ENCODE peak calls at places on chromosomes 3 and 15, in five cellular contexts. Y is IMR-90, M is thyroid gland, X is tibial nerve, H is body of pancreas. D is an unnamed sample.

GRCh38 chr3:14156201-14156600 is 22.2 kb downstream of the XPC start:
- DNase-seq in Y (no peak), M (no peak), X (no peak), H (no peak), D (no peak)

GRCh38 chr3:131501949-131502348 is 822 bp downstream of the MRPL3 start:
- DNase-seq in Y (no peak), M (no peak), X (no peak), H (no peak), D (no peak)

GRCh38 chr15:57387644-57388076 is 11.4 kb downstream of the CGNL1 start:
- DNase-seq in Y (no peak), M (peak), X (no peak), H (no peak), D (no peak)

GRCh38 chr3:199815-200214 is 3.3 kb downstream of the CHL1 start:
- DNase-seq in Y (no peak), M (no peak), X (no peak), H (no peak), D (no peak)

GRCh38 chr3:196096382-196096953 is 14.6 kb upstream of the TFRC start:
- DNase-seq in Y (no peak), M (peak), X (peak), H (peak), D (peak)

GRCh38 chr3:48077835-48078234 is 61.6 kb upstream of the MAP4 start:
- DNase-seq in Y (peak), M (no peak), X (no peak), H (no peak), D (no peak)

GRCh38 chr15:36370051-36370734 is 209.2 kb upstream of the CDIN1 start:
- DNase-seq in Y (no peak), M (no peak), X (no peak), H (no peak), D (no peak)

GRCh38 chr3:184788751-184789150 is 23.2 kb upstream of the VPS8 start:
- DNase-seq in Y (no peak), M (no peak), X (no peak), H (no peak), D (no peak)

GRCh38 chr3:161336661-161337060 is 34.7 kb downstream of the SPTSSB start:
- DNase-seq in Y (no peak), M (no peak), X (no peak), H (no peak), D (no peak)

GRCh38 chr3:10950476-10951294 is 41.9 kb upstream of the SLC6A1 start:
- DNase-seq in Y (peak), M (peak), X (peak), H (peak), D (peak)

GRCh38 chr3:128421439-128421836 is 45.3 kb downstream of the DNAJB8 start:
- DNase-seq in Y (no peak), M (no peak), X (no peak), H (no peak), D (no peak)

GRCh38 chr15:61974759-61975158 is 85.5 kb downstream of the VPS13C start:
- DNase-seq in Y (peak), M (no peak), X (no peak), H (no peak), D (no peak)

GRCh38 chr3:7546219-7546618 is 685.3 kb downstream of the GRM7 start:
- DNase-seq in Y (no peak), M (no peak), X (no peak), H (no peak), D (peak)

GRCh38 chr15:39181901-39182300 is 399.0 kb upstream of the THBS1 start:
- DNase-seq in Y (peak), M (no peak), X (no peak), H (no peak), D (no peak)

GRCh38 chr3:129892857-129893615 is 475 bp downstream of the TMCC1 start:
- DNase-seq in Y (no peak), M (peak), X (peak), H (no peak), D (peak)

GRCh38 chr3:181915556-181915955 is 203.8 kb downstream of the SOX2 start:
- DNase-seq in Y (no peak), M (no peak), X (no peak), H (no peak), D (no peak)

GRCh38 chr15:71011503-71012155 is 103.6 kb upstream of the THSD4 start:
- DNase-seq in Y (peak), M (peak), X (peak), H (no peak), D (peak)

GRCh38 chr3:151135548-151136337 is 50.3 kb downstream of the MED12L start:
- DNase-seq in Y (no peak), M (peak), X (no peak), H (peak), D (peak)

GRCh38 chr3:129231331-129232119 is 17.9 kb upstream of the COPG1 start:
- DNase-seq in Y (peak), M (no peak), X (no peak), H (no peak), D (no peak)

GRCh38 chr3:126782554-126782953 is 78.5 kb downstream of the CHCHD6 start:
- DNase-seq in Y (peak), M (peak), X (peak), H (no peak), D (no peak)

GRCh38 chr15:88649286-88649733 is 10.5 kb downstream of the ISG20 start:
- DNase-seq in Y (peak), M (no peak), X (peak), H (no peak), D (peak)

GRCh38 chr15:35130245-35130644 is 45.1 kb upstream of the NANOGP8 start:
- DNase-seq in Y (peak), M (no peak), X (no peak), H (no peak), D (no peak)

GRCh38 chr3:156948402-156949210 is 122.5 kb downstream of the LEKR1 start:
- DNase-seq in Y (no peak), M (no peak), X (no peak), H (no peak), D (no peak)

GRCh38 chr15:87816811-87817210 is 439.7 kb downstream of the NTRK3 start:
- DNase-seq in Y (peak), M (no peak), X (no peak), H (no peak), D (peak)

GRCh38 chr15:59247364-59247763 is 40.7 kb downstream of the LDHAL6B start:
- DNase-seq in Y (peak), M (peak), X (peak), H (peak), D (peak)

GRCh38 chr15:68808770-68809169 is 11.9 kb downstream of the ANP32A start:
- DNase-seq in Y (no peak), M (no peak), X (no peak), H (no peak), D (no peak)

GRCh38 chr15:55791576-55792400 is 48.8 kb upstream of the PRTG start:
- DNase-seq in Y (peak), M (peak), X (no peak), H (no peak), D (no peak)

GRCh38 chr3:81545572-81545971 is 215.9 kb downstream of the GBE1 start:
- DNase-seq in Y (peak), M (no peak), X (no peak), H (no peak), D (peak)

GRCh38 chr3:25558106-25558505 is 106.6 kb downstream of the TOP2B start:
- DNase-seq in Y (peak), M (peak), X (peak), H (no peak), D (no peak)

GRCh38 chr3:106518516-106518915 is 649.7 kb upstream of the CBLB start:
- DNase-seq in Y (peak), M (no peak), X (no peak), H (no peak), D (no peak)

GRCh38 chr3:151282921-151283320 is 4.6 kb upstream of the P2RY14 start:
- DNase-seq in Y (peak), M (no peak), X (no peak), H (no peak), D (no peak)

GRCh38 chr15:74525946-74526345 is 15.1 kb upstream of the ARID3B start:
- DNase-seq in Y (peak), M (no peak), X (no peak), H (no peak), D (no peak)

GRCh38 chr15:58260186-58260910 is 122.2 kb downstream of the AQP9 start:
- DNase-seq in Y (peak), M (peak), X (no peak), H (no peak), D (no peak)

GRCh38 chr3:172397716-172398405 is 50.4 kb downstream of the GHSR start:
- DNase-seq in Y (peak), M (no peak), X (no peak), H (no peak), D (no peak)

GRCh38 chr3:159894386-159894785 is 94.2 kb upstream of the IL12A start:
- DNase-seq in Y (no peak), M (no peak), X (no peak), H (no peak), D (no peak)

GRCh38 chr15:81106560-81106959 is 27.5 kb upstream of the CFAP161 start:
- DNase-seq in Y (peak), M (peak), X (peak), H (peak), D (peak)

GRCh38 chr3:81891496-81891895 is 130.1 kb upstream of the GBE1 start:
- DNase-seq in Y (no peak), M (no peak), X (no peak), H (no peak), D (no peak)

GRCh38 chr3:191350389-191351090 is 20.2 kb upstream of the UTS2B start:
- DNase-seq in Y (peak), M (no peak), X (no peak), H (no peak), D (no peak)
- TF ChIP-seq POLR2A in Y (no peak), M (no peak), X (no peak), H (no peak), D (no peak)

DNA sequence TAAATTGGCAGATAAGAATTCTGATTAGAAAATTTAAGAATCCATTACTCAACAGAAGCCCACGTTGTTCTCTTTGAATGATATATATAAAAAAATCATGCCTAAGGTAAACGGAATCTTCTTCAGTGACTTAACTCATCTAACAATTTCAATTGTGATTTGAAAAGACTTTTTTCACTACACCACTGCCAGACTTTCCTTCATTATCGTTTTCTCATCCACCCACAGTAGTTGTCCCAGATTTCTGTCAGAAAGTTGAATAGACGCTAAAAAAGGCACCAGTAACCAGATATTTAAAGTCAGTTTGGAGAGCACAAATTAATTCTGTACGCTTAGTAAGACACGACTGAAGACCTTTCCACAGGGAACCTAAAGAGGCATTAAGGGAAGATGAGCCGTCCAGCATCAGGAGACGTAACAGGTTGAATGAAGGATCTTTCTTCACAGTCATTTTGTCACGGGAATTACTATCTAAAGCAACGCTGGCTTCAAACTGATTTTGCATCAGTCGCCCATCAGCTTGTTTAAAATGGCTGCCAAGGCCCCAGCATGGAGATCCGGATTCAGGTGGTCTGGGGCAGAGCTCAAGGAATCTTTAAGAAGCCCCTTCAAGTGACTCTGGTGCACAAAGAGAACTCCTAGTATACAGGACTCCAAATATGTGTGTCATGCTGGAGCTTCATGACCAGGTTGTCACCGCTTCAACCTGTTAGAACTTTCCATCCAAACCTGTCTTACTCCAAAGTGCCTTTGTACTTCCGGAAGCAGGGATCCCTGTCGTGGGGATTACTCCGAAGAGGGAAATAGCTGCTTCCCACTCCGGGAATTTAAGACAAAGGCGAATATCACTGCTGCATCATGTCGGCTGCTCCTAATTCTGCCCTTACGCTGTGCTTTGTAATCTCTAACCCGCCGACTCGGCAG is 1.2 kb downstream of the HIGD1A start:
- DNase-seq in Y (peak), M (no peak), X (no peak), H (peak), D (no peak)
- TF ChIP-seq POLR2A in Y (no peak), M (no peak), X (no peak), H (no peak), D (no peak)

GRCh38 chr3:186997061-186998054 is 67.0 kb downstream of the ST6GAL1 start:
- DNase-seq in Y (no peak), M (no peak), X (no peak), H (no peak), D (no peak)
- TF ChIP-seq POLR2A in Y (no peak), M (no peak), X (no peak), H (no peak), D (no peak)

DNA sequence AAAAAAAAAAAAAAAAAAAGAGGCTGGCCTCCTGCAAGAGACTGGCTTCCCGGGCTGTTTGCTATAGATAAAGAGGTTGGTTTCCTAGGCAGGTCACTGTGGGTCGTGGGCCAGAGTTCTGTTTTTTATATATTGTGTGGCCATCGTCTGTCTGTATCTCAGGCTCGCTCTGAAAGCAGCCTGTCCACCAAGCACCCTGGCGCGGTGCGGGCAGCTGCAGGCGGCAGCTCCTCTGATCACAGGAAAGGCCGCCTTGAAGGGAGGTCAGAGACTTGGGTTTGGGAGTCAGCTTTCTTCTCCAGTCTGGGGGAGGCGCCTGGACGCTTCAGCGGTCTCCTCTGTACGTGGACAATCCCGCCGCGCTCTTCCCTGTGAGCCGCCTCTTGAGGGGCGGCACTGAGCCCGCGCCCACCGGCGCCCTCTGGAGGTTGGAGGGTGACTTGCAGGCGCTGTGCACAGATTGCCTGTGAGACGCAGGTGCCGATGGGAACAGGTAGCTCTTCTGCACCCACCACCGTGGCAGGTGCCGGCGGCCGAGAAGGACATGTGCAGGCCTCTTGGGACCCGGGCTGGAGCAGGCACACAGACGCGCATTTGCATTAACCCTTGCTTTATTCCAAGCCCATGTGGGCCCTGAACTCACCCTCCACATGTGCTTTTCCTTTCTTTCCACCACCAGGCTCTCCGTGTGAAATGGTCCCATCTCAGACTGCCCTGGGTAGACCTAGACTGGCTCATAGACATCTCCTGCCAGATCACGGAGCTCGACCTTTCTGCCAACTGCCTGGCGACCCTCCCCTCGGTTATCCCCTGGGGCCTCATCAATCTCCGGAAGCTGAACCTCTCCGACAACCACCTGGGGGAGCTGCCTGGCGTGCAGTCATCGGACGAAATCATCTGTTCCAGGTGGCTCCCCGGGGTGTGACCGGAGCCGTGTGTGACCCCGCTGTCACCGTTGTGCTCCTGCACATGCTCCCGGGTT is 89.3 kb downstream of the LRRK1 start:
- DNase-seq in Y (peak), M (peak), X (peak), H (peak), D (peak)
- TF ChIP-seq POLR2A in Y (no peak), M (no peak), X (no peak), H (peak), D (no peak)

DNA sequence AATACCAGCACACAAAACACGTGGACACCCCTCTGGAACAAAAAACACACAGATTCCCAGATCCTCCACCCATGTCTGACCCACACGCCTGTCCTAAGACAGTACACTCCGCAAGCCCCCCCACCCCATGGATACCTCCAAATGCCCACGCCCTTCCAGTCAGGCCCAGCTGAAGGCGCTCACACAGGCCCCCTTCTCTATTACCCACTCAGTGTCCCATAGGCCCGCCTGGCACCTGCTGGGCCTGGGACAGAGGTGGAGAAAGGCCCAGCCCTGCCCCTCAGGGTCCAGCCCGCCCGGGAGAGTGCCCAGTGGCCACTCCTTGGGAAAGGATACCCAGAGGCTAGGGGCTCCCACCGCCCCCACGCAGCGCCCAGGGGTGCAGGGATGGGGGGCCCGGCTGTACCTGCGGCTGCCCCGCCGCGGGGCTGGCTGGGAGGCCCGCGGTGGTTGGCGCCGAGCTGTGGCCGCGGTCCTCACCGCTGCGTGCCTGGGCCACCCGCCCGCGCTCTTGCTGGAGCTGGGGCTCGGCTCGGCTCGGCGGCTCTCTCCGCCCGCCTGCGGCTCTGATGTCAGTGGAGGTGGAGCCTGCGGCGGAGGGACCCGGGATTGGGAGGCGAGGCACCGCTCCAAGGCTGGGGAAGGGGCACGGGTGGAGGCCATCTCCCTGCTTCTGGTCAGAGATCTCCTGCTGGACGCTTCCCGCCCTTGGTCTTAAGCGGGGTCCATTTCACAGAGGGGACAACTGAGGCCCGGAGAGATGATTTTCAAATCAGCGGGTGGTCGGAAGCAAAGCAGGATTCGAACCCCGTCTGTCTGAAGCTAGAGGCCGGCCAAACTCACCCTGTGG is at the start of gene CAMK1:
- DNase-seq in Y (peak), M (peak), X (peak), H (peak), D (peak)
- TF ChIP-seq POLR2A in Y (no peak), M (no peak), X (peak), H (peak), D (peak)

GRCh38 chr15:94232107-94232506 is 746 bp downstream of the MCTP2 start:
- DNase-seq in Y (no peak), M (peak), X (no peak), H (no peak), D (no peak)

GRCh38 chr15:94235681-94236080 is 4.3 kb downstream of the MCTP2 start:
- DNase-seq in Y (no peak), M (no peak), X (no peak), H (no peak), D (no peak)

GRCh38 chr15:94236638-94237037 is 5.3 kb downstream of the MCTP2 start:
- DNase-seq in Y (no peak), M (peak), X (no peak), H (no peak), D (no peak)

GRCh38 chr15:94235041-94235440 is 3.7 kb downstream of the MCTP2 start:
- DNase-seq in Y (no peak), M (no peak), X (no peak), H (no peak), D (no peak)

DNA sequence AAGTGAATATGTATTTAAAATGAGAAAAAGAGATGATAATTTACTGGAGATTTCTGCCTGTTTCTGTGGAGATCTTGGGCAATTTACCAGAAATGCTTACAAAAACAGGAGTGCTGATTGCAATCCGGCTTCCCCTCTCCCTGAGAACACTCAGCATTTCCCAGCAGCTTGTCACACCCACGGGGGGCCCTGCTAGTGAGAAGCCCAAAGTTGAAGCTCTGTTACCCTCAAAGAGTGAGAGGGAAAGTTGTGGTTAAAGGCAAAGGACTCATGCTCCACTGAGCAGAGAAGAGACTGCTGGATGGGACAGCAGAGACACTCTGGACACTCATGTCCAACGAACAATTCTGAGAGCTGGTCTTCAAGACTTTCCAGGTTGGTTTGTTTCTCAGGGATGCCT is 2.9 kb downstream of the MCTP2 start:
- DNase-seq in Y (no peak), M (peak), X (no peak), H (no peak), D (peak)
- TF ChIP-seq POLR2A in Y (no peak), M (no peak), X (no peak), H (no peak), D (no peak)

GRCh38 chr3:194577985-194578905 is 55.0 kb downstream of the TMEM44 start:
- DNase-seq in Y (peak), M (no peak), X (no peak), H (no peak), D (peak)
- TF ChIP-seq POLR2A in Y (peak), M (no peak), X (no peak), H (no peak), D (no peak)